ENCODE peak calls at places on chromosomes 2 and 18, in six cellular contexts. D is stimulated activated CD8-positive, alpha-beta memory T cell treated with anti-CD3 and anti-CD28 coated beads, Interleukin-4, amount 100 ng/mL, for 1 hour; O is tibial artery; M is EL; Z is SJCRH30; A is stimulated activated CD4-positive, alpha-beta T cell treated with anti-CD3 and anti-CD28 coated beads, Interleukin-2, amount 100 ng/mL, for 4 hours. B is an unnamed sample.

GRCh38 chr18:63224574-63224973 is 95.0 kb downstream of the BCL2 start:
- DNase-seq in D (no peak), O (no peak), M (no peak), Z (no peak), A (no peak), B (no peak)

GRCh38 chr2:237393523-237393922 is 20.4 kb downstream of the COL6A3 start:
- DNase-seq in D (no peak), O (no peak), M (peak), Z (no peak), A (no peak), B (no peak)

GRCh38 chr2:46984642-46985476 is 69.3 kb upstream of the MCFD2 start:
- DNase-seq in D (no peak), O (peak), M (peak), Z (no peak), A (peak), B (no peak)

GRCh38 chr2:29475446-29476006 is 360.3 kb downstream of the CLIP4 start:
- DNase-seq in D (no peak), O (no peak), M (no peak), Z (peak), A (no peak), B (no peak)

GRCh38 chr2:12819098-12819465 is 102.3 kb downstream of the TRIB2 start:
- DNase-seq in D (no peak), O (peak), M (peak), Z (peak), A (no peak), B (peak)

GRCh38 chr2:232338759-232339106 is 39.8 kb upstream of the ALPP start:
- DNase-seq in D (no peak), O (no peak), M (no peak), Z (no peak), A (no peak), B (no peak)

GRCh38 chr2:36362291-36362690 is 6.7 kb downstream of the CRIM1 start:
- DNase-seq in D (no peak), O (no peak), M (peak), Z (no peak), A (no peak), B (no peak)

GRCh38 chr18:22463076-22463475 is 45.4 kb upstream of the CTAGE1 start:
- DNase-seq in D (no peak), O (no peak), M (no peak), Z (no peak), A (no peak), B (no peak)

GRCh38 chr2:191013617-191013875 is 425 bp downstream of the STAT1 start:
- DNase-seq in D (no peak), O (no peak), M (no peak), Z (no peak), A (no peak), B (no peak)

GRCh38 chr2:24304098-24304497 is 56.2 kb downstream of the ITSN2 start:
- DNase-seq in D (no peak), O (peak), M (no peak), Z (no peak), A (no peak), B (peak)

GRCh38 chr2:108031471-108031941 is 45.2 kb downstream of the SLC5A7 start:
- DNase-seq in D (no peak), O (no peak), M (no peak), Z (no peak), A (no peak), B (no peak)

GRCh38 chr18:40672590-40672989 is 1282.4 kb upstream of the PIK3C3 start:
- DNase-seq in D (no peak), O (no peak), M (no peak), Z (no peak), A (no peak), B (no peak)

GRCh38 chr2:207676827-207677354 is 34.5 kb upstream of the CCNYL1 start:
- DNase-seq in D (no peak), O (no peak), M (peak), Z (no peak), A (no peak), B (no peak)

GRCh38 chr2:216312441-216312840 is 59.8 kb downstream of the MARCHF4 start:
- DNase-seq in D (no peak), O (no peak), M (peak), Z (no peak), A (no peak), B (no peak)

GRCh38 chr2:96769816-96770215 is 9.1 kb downstream of the CNNM4 start:
- DNase-seq in D (no peak), O (peak), M (no peak), Z (peak), A (no peak), B (peak)

GRCh38 chr2:229815858-229816257 is 101.5 kb upstream of the DNER start:
- DNase-seq in D (no peak), O (no peak), M (peak), Z (no peak), A (no peak), B (no peak)

GRCh38 chr2:45890819-45891218 is 239.3 kb downstream of the PRKCE start:
- DNase-seq in D (no peak), O (no peak), M (no peak), Z (no peak), A (no peak), B (no peak)

GRCh38 chr2:19576411-19576810 is 218.0 kb upstream of the OSR1 start:
- DNase-seq in D (no peak), O (no peak), M (no peak), Z (no peak), A (no peak), B (no peak)

GRCh38 chr2:224807153-224807964 is 91.2 kb upstream of the CCDC195 start:
- DNase-seq in D (no peak), O (no peak), M (no peak), Z (no peak), A (no peak), B (no peak)